ENCODE peak calls at places on chromosomes 13 and 19, in five cellular contexts. R, B, W, J and Z are unnamed samples.

GRCh38 chr19:17735410-17735809 is 15.9 kb upstream of the FCHO1 start:
- DNase-seq in R (no peak), J (no peak), W (no peak), B (no peak), Z (no peak)

GRCh38 chr19:39497850-39498261 is 891 bp upstream of the DLL3 start:
- DNase-seq in W (peak; percentile 85), R (peak; percentile 95), J (peak; percentile 59), B (peak; percentile 60), Z (no peak)

GRCh38 chr19:17616961-17617806 is 61.7 kb downstream of the COLGALT1 start:
- DNase-seq in J (peak; percentile 39), R (peak; percentile 88), B (no peak), W (peak; percentile 82), Z (peak; percentile 90)

GRCh38 chr19:55640577-55641375 is at the start of gene ZNF580:
- DNase-seq in R (peak; percentile 75), B (peak; percentile 65), J (peak; percentile 91), W (peak; percentile 86), Z (no peak)

GRCh38 chr19:1251233-1251502 is 2.8 kb downstream of the MIDN start:
- DNase-seq in R (no peak), B (no peak), W (no peak), J (peak; percentile 81), Z (peak; percentile 71)

GRCh38 chr13:79692846-79693245 is 211.9 kb downstream of the NDFIP2 start:
- DNase-seq in B (no peak), R (no peak), W (no peak), J (no peak), Z (no peak)

GRCh38 chr19:47310819-47311218 is 1.2 kb downstream of the C5AR1 start:
- DNase-seq in B (no peak), J (no peak), R (no peak), W (no peak), Z (peak; percentile 96)

GRCh38 chr19:50555447-50556235 is 12.6 kb downstream of the LRRC4B start:
- DNase-seq in B (no peak), R (peak; percentile 74), W (peak; percentile 67), J (peak; percentile 1), Z (no peak)

GRCh38 chr19:49977846-49978245 is 16.9 kb upstream of the SIGLEC11 start:
- DNase-seq in W (no peak), J (no peak), B (no peak), R (no peak), Z (no peak)

GRCh38 chr19:48480476-48481190 is 11.5 kb downstream of the CYTH2 start:
- DNase-seq in B (no peak), R (no peak), J (no peak), W (no peak), Z (no peak)

DNA sequence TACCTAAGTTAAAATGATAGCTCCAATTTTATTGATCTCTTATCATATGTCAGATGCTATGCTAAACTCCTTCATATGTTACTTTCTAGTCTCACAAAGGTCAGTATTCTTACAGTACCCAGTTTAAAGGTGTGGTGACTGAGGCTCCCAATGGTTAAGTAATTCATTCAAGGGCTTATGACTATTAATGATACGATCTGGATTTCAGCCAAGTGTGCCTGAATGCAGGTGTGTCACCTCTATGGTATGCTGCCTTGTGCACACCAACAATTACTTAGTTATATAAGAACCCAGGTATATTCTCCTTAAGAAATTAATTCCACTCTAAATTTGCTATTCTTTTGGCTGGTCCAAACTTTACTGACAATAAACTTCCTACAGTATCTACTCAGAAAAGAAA is 84.6 kb upstream of the TRPC4 start:
- DNase-seq in W (no peak), R (no peak), B (no peak), J (no peak), Z (peak; percentile 81)
- H2BK12ac ChIP-seq in W (no peak overlapping the region), R (no peak overlapping the region), B (no peak overlapping the region), J (no peak overlapping the region), Z (no peak overlapping the region)

GRCh38 chr13:75699062-75699461 is 62.9 kb downstream of the LMO7 start:
- DNase-seq in W (no peak), B (no peak), J (no peak), R (no peak), Z (no peak)

GRCh38 chr13:75689686-75690085 is 53.6 kb downstream of the LMO7 start:
- DNase-seq in J (no peak), B (no peak), W (no peak), R (no peak), Z (no peak)

GRCh38 chr13:75691183-75691582 is 55.1 kb downstream of the LMO7 start:
- DNase-seq in W (no peak), J (peak; percentile 85), R (no peak), B (no peak), Z (no peak)

GRCh38 chr13:75693227-75693626 is 57.1 kb downstream of the LMO7 start:
- DNase-seq in W (no peak), J (no peak), B (no peak), R (no peak), Z (no peak)

GRCh38 chr13:75694742-75695141 is 58.6 kb downstream of the LMO7 start:
- DNase-seq in J (no peak), R (no peak), B (no peak), W (no peak), Z (no peak)
- H2AK5ac ChIP-seq in J (no peak overlapping the region), R (no peak overlapping the region), B (no peak overlapping the region), W (no peak overlapping the region), Z (peak overlapping the region; percentile 44)

DNA sequence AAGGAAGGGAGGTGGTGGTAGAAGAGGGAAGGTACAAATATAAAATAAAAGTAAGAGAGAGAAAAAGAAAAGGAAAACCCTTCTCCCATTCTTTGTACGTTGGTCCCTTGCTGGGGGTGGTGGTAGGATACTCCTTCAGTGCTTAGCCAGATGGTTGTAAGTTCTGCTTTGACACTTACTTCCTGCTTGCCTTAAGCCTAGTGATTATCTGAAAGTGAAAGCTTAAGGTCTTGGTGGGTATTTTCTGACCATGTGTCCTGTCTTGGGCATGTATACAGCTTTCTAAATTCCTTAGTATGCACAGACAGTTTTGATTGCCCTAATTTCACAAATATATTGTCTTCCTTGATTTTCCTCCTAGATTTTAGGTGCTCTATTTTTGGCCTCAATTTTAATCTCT is 314.8 kb downstream of the PCDH17 start:
- DNase-seq in J (peak; percentile 35), B (no peak), R (no peak), W (no peak), Z (no peak)
- H2AFZ ChIP-seq in J (no peak overlapping the region), B (peak overlapping the region; percentile 74), R (no peak overlapping the region), W (no peak overlapping the region), Z (no peak overlapping the region)

DNA sequence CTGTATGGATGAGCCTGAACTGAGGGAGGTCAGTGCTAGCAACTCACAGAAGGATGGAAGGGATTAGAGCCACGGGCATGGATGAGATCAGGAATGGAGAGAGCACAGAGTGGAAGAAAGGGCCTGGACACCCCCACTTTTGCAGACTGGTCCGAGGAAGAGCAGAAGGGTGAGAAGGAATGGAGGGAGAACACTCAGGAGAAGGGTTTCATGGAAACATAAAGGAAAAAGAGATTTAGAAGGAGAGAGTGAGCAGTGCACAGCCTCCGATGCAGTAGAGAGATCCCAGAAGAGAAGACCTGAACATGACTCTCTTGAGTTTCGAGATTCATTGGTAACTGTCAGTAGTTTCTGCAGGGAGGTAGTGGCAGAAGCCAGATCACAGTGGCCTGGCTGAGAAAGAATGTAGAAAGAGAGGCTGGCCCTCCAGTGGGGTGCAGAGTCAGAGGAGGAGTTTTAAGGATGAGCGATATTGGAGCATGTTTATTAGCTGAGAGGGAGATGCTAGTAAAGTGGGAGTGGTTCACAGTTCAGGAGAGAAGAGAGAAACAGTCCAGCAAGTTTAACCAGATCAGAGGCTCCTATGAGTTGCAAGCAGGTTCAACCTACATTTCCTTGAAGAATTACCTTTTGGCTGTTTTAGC is 108.9 kb downstream of the ZAR1L start:
- DNase-seq in B (no peak), R (no peak), J (peak; percentile 17), W (no peak), Z (no peak)
- H2BK12ac ChIP-seq in B (no peak overlapping the region), R (no peak overlapping the region), J (no peak overlapping the region), W (no peak overlapping the region), Z (no peak overlapping the region)

DNA sequence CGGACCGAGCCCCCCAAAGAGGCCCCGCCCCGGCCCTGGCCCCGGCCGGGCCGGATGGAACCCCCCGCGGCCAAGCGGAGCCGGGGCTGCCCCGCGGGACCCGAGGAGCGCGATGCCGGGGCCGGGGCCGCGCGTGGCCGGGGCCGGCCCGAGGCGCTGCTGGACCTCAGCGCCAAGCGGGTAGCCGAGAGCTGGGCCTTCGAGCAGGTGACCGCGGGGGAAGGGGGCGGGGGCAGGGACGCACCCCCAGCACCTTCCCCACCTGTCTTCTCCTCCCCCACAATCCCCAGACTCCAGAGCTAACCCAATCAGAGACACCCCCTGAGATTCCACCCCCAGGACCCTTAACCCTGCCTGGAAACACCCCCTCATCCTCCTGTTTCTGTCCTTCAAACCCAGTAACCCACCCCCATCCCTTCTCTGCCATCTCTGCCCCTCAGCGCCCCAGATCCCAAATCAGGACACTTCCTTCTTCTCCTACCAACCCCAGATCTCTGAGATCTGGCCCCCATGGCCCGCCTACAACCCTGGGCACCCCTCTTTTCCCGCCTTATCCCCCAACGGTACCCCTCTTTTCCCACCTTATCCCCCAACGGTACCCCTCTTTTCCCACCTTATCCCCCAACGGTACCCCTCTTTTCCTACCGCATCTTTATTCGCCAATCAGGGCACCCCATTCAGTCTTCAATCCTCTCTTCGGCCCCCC is 505 bp downstream of the ZSWIM4 start:
- DNase-seq in W (no peak), R (peak; percentile 67), B (no peak), J (no peak), Z (peak; percentile 42)
- H2AK5ac ChIP-seq in W (peak overlapping the region; percentile 39), R (no peak overlapping the region), B (peak overlapping the region; percentile 75), J (peak overlapping the region; percentile 26), Z (no peak overlapping the region)

GRCh38 chr19:7914598-7915045 is at the start of gene TGFBR3L:
- DNase-seq in B (no peak), J (no peak), R (no peak), W (no peak), Z (no peak)

GRCh38 chr19:7915250-7916136 is 863 bp downstream of the TGFBR3L start:
- DNase-seq in R (no peak), W (no peak), B (no peak), J (no peak), Z (no peak)

GRCh38 chr19:7917292-7918061 is 2.7 kb upstream of the SNAPC2 start:
- DNase-seq in B (no peak), W (peak; percentile 86), J (peak; percentile 71), R (peak; percentile 71), Z (peak; percentile 84)

GRCh38 chr19:7916908-7917291 is 2.3 kb downstream of the TGFBR3L start:
- DNase-seq in R (no peak), W (no peak), B (no peak), J (peak; percentile 21), Z (no peak)

DNA sequence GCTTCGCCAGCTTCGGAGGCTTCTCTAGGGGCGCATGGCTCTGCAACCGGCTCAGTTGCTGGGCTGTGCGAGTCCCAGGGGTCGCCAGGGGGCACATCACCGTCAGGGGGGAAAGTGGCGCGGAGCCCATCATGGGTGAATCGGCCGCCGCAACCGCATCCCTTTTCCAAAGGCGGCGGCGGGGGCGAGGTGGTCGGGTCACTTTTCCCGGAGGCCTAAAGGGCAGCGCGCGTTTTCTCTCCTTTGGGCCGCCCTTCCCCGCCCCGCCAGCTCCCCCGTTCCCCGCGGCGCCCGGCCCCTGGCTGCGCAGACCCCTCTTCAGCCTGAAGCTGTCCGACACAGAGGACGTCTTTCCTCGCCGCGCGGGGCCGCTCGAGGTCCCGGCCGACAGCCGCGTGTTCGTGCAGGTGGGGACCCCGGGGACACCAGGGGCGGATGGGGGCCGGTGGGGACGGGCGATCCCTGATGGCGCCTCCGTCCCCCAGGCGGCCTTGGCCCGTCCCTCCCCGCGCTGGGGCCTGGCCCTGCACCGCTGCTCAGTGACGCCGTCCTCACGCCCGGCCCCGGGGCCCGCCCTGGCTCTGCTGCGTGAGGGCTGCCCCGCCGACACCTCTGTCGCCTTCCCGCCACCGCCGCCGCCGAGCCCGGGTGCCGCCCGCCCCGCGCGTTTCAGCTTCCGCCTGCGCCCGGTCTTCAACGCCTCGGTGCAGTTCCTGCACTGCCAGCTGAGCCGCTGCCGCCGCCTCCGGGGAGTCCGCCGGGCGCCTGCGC is 1.7 kb downstream of the TGFBR3L start:
- DNase-seq in B (no peak), W (peak; percentile 80), R (peak; percentile 59), J (peak; percentile 23), Z (no peak)
- H2AFZ ChIP-seq in B (peak overlapping the region; percentile 91), W (no peak overlapping the region), R (no peak overlapping the region), J (peak overlapping the region; percentile 16), Z (no peak overlapping the region)